ENCODE peak calls at places on chromosomes 1 and 21, in nine cellular contexts. One of them, this sample, is unnamed.

GRCh38 chr1:226893936-226894335 is 23.5 kb downstream of the PSEN2 start:
- DNase-seq in brain microvascular endothelial cell: no peak
- DNase-seq in stomach: no peak
- DNase-seq in BE2C: no peak
- DNase-seq in kidney: no peak
- DNase-seq in GM12865: no peak
- DNase-seq in cardiac fibroblast: no peak
- DNase-seq in fibroblast of the aortic adventitia: no peak
- DNase-seq in IMR-90: no peak
- DNase-seq in this sample: no peak

GRCh38 chr1:37147906-37148305 is 113.6 kb upstream of the GRIK3 start:
- DNase-seq in fibroblast of the aortic adventitia: no peak
- DNase-seq in GM12865: no peak
- DNase-seq in BE2C: no peak
- DNase-seq in kidney: no peak
- DNase-seq in IMR-90: no peak
- DNase-seq in stomach: no peak
- DNase-seq in cardiac fibroblast: no peak
- DNase-seq in brain microvascular endothelial cell: no peak
- DNase-seq in this sample: no peak

GRCh38 chr1:235460768-235461167 is 43.5 kb downstream of the B3GALNT2 start:
- DNase-seq in kidney: no peak
- DNase-seq in IMR-90: no peak
- DNase-seq in fibroblast of the aortic adventitia: no peak
- DNase-seq in cardiac fibroblast: no peak
- DNase-seq in BE2C: no peak
- DNase-seq in stomach: no peak
- DNase-seq in brain microvascular endothelial cell: no peak
- DNase-seq in GM12865: no peak
- DNase-seq in this sample: no peak

GRCh38 chr1:153291514-153291913 is 21.2 kb downstream of the PGLYRP3 start:
- DNase-seq in cardiac fibroblast: no peak
- DNase-seq in stomach: no peak
- DNase-seq in IMR-90: no peak
- DNase-seq in GM12865: peak
- DNase-seq in BE2C: no peak
- DNase-seq in kidney: no peak
- DNase-seq in fibroblast of the aortic adventitia: no peak
- DNase-seq in brain microvascular endothelial cell: no peak
- DNase-seq in this sample: no peak

GRCh38 chr1:61157420-61157987 is 75.1 kb downstream of the NFIA start:
- DNase-seq in BE2C: no peak
- DNase-seq in IMR-90: peak
- DNase-seq in cardiac fibroblast: peak
- DNase-seq in stomach: no peak
- DNase-seq in brain microvascular endothelial cell: peak
- DNase-seq in kidney: no peak
- DNase-seq in fibroblast of the aortic adventitia: peak
- DNase-seq in GM12865: no peak
- DNase-seq in this sample: peak

GRCh38 chr1:180233191-180234011 is 3.3 kb downstream of the LHX4 start:
- DNase-seq in BE2C: no peak
- DNase-seq in fibroblast of the aortic adventitia: no peak
- DNase-seq in GM12865: no peak
- DNase-seq in IMR-90: no peak
- DNase-seq in kidney: no peak
- DNase-seq in cardiac fibroblast: no peak
- DNase-seq in stomach: no peak
- DNase-seq in brain microvascular endothelial cell: no peak
- DNase-seq in this sample: no peak

GRCh38 chr1:24822887-24823286 is 77.6 kb downstream of the CLIC4 start:
- DNase-seq in stomach: no peak
- DNase-seq in brain microvascular endothelial cell: no peak
- DNase-seq in GM12865: no peak
- DNase-seq in IMR-90: no peak
- DNase-seq in kidney: no peak
- DNase-seq in fibroblast of the aortic adventitia: no peak
- DNase-seq in BE2C: no peak
- DNase-seq in cardiac fibroblast: no peak
- DNase-seq in this sample: no peak

GRCh38 chr1:90201467-90202358 is 206.8 kb downstream of the ZNF326 start:
- DNase-seq in BE2C: no peak
- DNase-seq in fibroblast of the aortic adventitia: peak
- DNase-seq in IMR-90: peak
- DNase-seq in GM12865: peak
- DNase-seq in cardiac fibroblast: no peak
- DNase-seq in stomach: peak
- DNase-seq in kidney: no peak
- DNase-seq in brain microvascular endothelial cell: no peak
- DNase-seq in this sample: no peak

GRCh38 chr1:13830616-13831280 is 130.8 kb downstream of the PRDM2 start:
- DNase-seq in IMR-90: peak
- DNase-seq in BE2C: no peak
- DNase-seq in fibroblast of the aortic adventitia: no peak
- DNase-seq in brain microvascular endothelial cell: no peak
- DNase-seq in kidney: no peak
- DNase-seq in cardiac fibroblast: peak
- DNase-seq in stomach: no peak
- DNase-seq in GM12865: no peak
- DNase-seq in this sample: no peak

GRCh38 chr1:22287946-22288520 is 145.1 kb upstream of the WNT4 start:
- DNase-seq in stomach: peak
- DNase-seq in brain microvascular endothelial cell: no peak
- DNase-seq in GM12865: no peak
- DNase-seq in fibroblast of the aortic adventitia: no peak
- DNase-seq in kidney: peak
- DNase-seq in BE2C: no peak
- DNase-seq in IMR-90: no peak
- DNase-seq in cardiac fibroblast: no peak
- DNase-seq in this sample: no peak

GRCh38 chr21:31892686-31893085 is 19.9 kb downstream of the HUNK start:
- DNase-seq in IMR-90: no peak
- DNase-seq in kidney: no peak
- DNase-seq in GM12865: no peak
- DNase-seq in brain microvascular endothelial cell: no peak
- DNase-seq in stomach: no peak
- DNase-seq in BE2C: no peak
- DNase-seq in fibroblast of the aortic adventitia: no peak
- DNase-seq in cardiac fibroblast: no peak
- DNase-seq in this sample: no peak

GRCh38 chr1:182281541-182281940 is 110.0 kb downstream of the GLUL start:
- DNase-seq in fibroblast of the aortic adventitia: no peak
- DNase-seq in stomach: no peak
- DNase-seq in kidney: no peak
- DNase-seq in IMR-90: no peak
- DNase-seq in BE2C: no peak
- DNase-seq in brain microvascular endothelial cell: no peak
- DNase-seq in cardiac fibroblast: no peak
- DNase-seq in GM12865: no peak
- DNase-seq in this sample: peak

GRCh38 chr1:213286235-213286634 is 235.2 kb downstream of the RPS6KC1 start:
- DNase-seq in IMR-90: no peak
- DNase-seq in fibroblast of the aortic adventitia: no peak
- DNase-seq in cardiac fibroblast: no peak
- DNase-seq in GM12865: no peak
- DNase-seq in kidney: no peak
- DNase-seq in stomach: no peak
- DNase-seq in BE2C: no peak
- DNase-seq in brain microvascular endothelial cell: no peak
- DNase-seq in this sample: no peak
- TF ChIP-seq CTCF in IMR-90: peak
- TF ChIP-seq CTCF in fibroblast of the aortic adventitia: peak
- TF ChIP-seq CTCF in cardiac fibroblast: peak
- TF ChIP-seq CTCF in GM12865: peak
- TF ChIP-seq CTCF in kidney: no peak
- TF ChIP-seq CTCF in stomach: no peak
- TF ChIP-seq CTCF in BE2C: peak
- TF ChIP-seq CTCF in brain microvascular endothelial cell: peak
- TF ChIP-seq CTCF in this sample: no peak

DNA sequence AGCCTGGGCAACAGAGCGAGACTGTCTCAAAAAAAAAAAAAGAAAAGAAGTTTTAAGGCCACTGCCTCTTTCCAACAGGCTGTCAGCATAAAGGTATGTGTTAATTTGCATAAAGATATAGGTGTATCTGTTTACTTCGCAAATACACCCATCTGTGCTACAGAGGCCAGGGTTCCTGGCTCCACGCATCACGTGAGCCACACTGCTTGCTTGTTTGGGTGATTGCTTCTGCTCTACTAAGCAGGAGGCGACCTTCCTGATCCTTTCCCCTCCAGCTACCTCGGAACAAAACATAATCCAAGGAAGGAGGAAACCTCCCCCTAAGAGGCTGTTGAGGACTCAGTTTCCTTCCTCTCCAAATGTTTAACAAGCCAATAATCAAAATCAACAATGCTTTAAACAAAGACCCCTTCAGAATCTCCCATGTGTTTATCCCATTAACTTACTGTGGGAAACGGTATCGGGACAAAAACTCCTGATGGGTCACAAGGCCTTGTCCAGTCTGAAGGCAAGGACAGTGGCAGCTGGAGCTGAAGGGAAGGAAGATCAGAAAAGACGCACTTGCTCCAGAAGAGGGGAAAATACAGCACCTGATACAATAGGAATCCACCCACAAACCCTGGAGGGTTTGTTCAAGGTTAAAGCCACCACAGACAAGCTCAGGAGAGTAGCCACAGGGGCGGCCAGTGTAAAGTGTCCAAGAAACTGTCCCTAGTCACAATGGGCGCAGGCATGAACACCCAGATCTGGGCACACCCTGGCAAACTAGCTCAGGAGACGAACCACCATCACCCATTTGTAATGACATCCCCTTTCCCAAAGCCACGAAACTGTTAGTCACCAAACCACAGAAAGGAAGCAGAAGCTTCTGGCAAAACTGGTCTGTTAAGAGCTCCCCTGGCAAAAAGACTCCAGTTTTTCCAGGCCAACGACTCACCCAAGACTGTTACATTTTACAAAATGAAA is 17.2 kb downstream of the CTNNBIP1 start:
- DNase-seq in fibroblast of the aortic adventitia: peak
- DNase-seq in IMR-90: peak
- DNase-seq in GM12865: no peak
- DNase-seq in brain microvascular endothelial cell: peak
- DNase-seq in stomach: peak
- DNase-seq in BE2C: no peak
- DNase-seq in cardiac fibroblast: peak
- DNase-seq in kidney: peak
- DNase-seq in this sample: peak
- H3K4me3 ChIP-seq in fibroblast of the aortic adventitia: no peak
- H3K4me3 ChIP-seq in IMR-90: peak
- H3K4me3 ChIP-seq in GM12865: no peak
- H3K4me3 ChIP-seq in brain microvascular endothelial cell: no peak
- H3K4me3 ChIP-seq in stomach: no peak
- H3K4me3 ChIP-seq in BE2C: no peak
- H3K4me3 ChIP-seq in cardiac fibroblast: no peak
- H3K4me3 ChIP-seq in kidney: no peak
- H3K4me3 ChIP-seq in this sample: no peak

GRCh38 chr1:200558866-200559459 is 61.6 kb downstream of the KIF14 start:
- DNase-seq in cardiac fibroblast: peak
- DNase-seq in IMR-90: peak
- DNase-seq in brain microvascular endothelial cell: peak
- DNase-seq in BE2C: peak
- DNase-seq in stomach: no peak
- DNase-seq in fibroblast of the aortic adventitia: peak
- DNase-seq in kidney: no peak
- DNase-seq in GM12865: peak
- DNase-seq in this sample: peak

GRCh38 chr1:200550367-200550766 is 70.2 kb downstream of the KIF14 start:
- DNase-seq in BE2C: no peak
- DNase-seq in GM12865: no peak
- DNase-seq in fibroblast of the aortic adventitia: no peak
- DNase-seq in cardiac fibroblast: peak
- DNase-seq in IMR-90: peak
- DNase-seq in kidney: no peak
- DNase-seq in stomach: no peak
- DNase-seq in brain microvascular endothelial cell: no peak
- DNase-seq in this sample: no peak

GRCh38 chr1:200561856-200562214 is 58.7 kb downstream of the KIF14 start:
- DNase-seq in cardiac fibroblast: no peak
- DNase-seq in GM12865: no peak
- DNase-seq in fibroblast of the aortic adventitia: no peak
- DNase-seq in IMR-90: no peak
- DNase-seq in BE2C: no peak
- DNase-seq in brain microvascular endothelial cell: no peak
- DNase-seq in stomach: no peak
- DNase-seq in kidney: no peak
- DNase-seq in this sample: no peak

DNA sequence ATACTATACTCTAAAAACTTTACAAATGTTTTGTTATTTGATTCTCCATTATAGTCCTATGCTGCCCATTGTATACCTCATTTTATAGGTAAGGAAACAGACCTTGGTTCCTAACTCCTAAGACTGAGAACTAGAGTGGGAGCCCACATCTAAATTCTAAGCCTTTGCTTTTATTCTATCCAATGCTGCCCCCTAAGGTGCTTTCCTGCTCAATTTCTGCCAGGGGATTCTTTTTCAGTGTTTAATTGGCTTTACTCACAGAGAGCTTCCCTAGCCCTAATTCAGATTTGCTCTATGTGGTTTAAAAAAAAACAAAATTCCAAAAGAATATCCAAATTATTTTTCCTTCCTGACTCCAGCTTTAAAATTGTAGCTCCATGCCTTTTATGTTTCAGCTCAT is 64.5 kb downstream of the KIF14 start:
- DNase-seq in stomach: no peak
- DNase-seq in fibroblast of the aortic adventitia: peak
- DNase-seq in IMR-90: peak
- DNase-seq in BE2C: no peak
- DNase-seq in kidney: no peak
- DNase-seq in GM12865: no peak
- DNase-seq in brain microvascular endothelial cell: no peak
- DNase-seq in cardiac fibroblast: peak
- DNase-seq in this sample: no peak
- TF ChIP-seq CTCF in stomach: no peak
- TF ChIP-seq CTCF in fibroblast of the aortic adventitia: peak
- TF ChIP-seq CTCF in IMR-90: peak
- TF ChIP-seq CTCF in BE2C: peak
- TF ChIP-seq CTCF in kidney: no peak
- TF ChIP-seq CTCF in GM12865: no peak
- TF ChIP-seq CTCF in brain microvascular endothelial cell: peak
- TF ChIP-seq CTCF in cardiac fibroblast: no peak
- TF ChIP-seq CTCF in this sample: no peak

DNA sequence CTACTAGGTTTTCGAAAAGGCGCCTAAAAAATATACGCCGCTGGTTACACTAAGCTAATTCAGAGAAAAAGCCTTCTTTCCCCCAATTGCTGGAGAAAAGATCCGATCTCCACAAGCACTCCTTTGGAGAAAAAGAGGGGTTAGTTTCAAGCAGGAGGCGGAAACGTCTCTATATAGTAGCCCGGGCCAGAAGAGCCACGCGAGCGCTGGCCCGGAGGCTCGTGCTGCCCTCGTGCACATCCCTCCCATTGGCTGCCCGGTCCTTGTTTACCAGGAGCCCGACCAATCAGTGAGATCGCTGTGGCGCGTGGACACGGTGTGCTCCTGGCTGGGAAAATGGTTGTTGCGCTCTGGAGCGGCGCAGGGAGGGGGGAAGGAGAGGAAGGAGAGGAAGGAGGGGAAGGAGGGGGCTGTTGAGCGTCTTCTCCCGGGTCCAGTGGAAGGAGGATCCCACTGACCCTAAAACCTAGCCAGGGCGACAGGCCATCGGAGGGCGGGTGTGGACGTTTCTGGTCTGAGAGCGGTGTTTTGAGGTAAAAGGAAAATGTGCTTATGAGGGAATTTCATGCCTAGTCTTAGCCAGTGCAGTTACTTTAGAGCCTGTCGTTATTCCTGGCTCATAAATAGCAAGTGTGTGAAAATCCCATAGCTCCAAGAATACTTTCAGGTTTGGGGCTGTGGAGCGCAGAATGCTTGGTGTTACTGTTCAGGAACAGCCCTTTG is at the start of gene TXNIP:
- DNase-seq in GM12865: peak
- DNase-seq in stomach: peak
- DNase-seq in IMR-90: peak
- DNase-seq in fibroblast of the aortic adventitia: peak
- DNase-seq in BE2C: peak
- DNase-seq in kidney: peak
- DNase-seq in brain microvascular endothelial cell: peak
- DNase-seq in cardiac fibroblast: peak
- DNase-seq in this sample: peak
- H3K4me3 ChIP-seq in GM12865: peak
- H3K4me3 ChIP-seq in stomach: peak
- H3K4me3 ChIP-seq in IMR-90: peak
- H3K4me3 ChIP-seq in fibroblast of the aortic adventitia: peak
- H3K4me3 ChIP-seq in BE2C: peak
- H3K4me3 ChIP-seq in kidney: peak
- H3K4me3 ChIP-seq in brain microvascular endothelial cell: peak
- H3K4me3 ChIP-seq in cardiac fibroblast: peak
- H3K4me3 ChIP-seq in this sample: peak